ENCODE peak calls at places on chromosomes 3 and 15, in eight cellular contexts. F is fibroblast of pulmonary artery; D is activated gamma-delta T cell treated with Interleukin-2 at 50 U/mL for 16 hours; O is cardiac fibroblast; I is NCI-H1092; E is astrocyte of the spinal cord; J is stimulated activated CD4-positive, alpha-beta T cell treated with anti-CD3 and anti-CD28 coated beads, TNF-alpha, amount 100 ng/mL, for 4 hours; C is fibroblast of the conjunctiva. X is an unnamed sample.

GRCh38 chr3:73094127-73094526 is 32.7 kb downstream of the EBLN2 start:
- DNase-seq in F (no peak), D (no peak), O (no peak), I (no peak), E (no peak), J (no peak), C (no peak), X (peak; percentile 60)

GRCh38 chr3:46867550-46867898 is 4.3 kb upstream of the MYL3 start:
- DNase-seq in F (peak; percentile 63), D (no peak), O (peak; percentile 87), I (no peak), E (no peak), J (no peak), C (peak; percentile 45), X (no peak)

GRCh38 chr15:83372434-83372873 is 74.7 kb upstream of the SH3GL3 start:
- DNase-seq in F (no peak), D (no peak), O (no peak), I (no peak), E (no peak), J (no peak), C (no peak), X (peak; percentile 19)

GRCh38 chr3:99400352-99400751 is 238.0 kb upstream of the COL8A1 start:
- DNase-seq in F (no peak), D (no peak), O (no peak), I (no peak), E (no peak), J (no peak), C (no peak), X (no peak)

GRCh38 chr3:125083776-125084175 is 28.0 kb upstream of the HEG1 start:
- DNase-seq in F (peak; percentile 31), D (no peak), O (no peak), I (no peak), E (peak; percentile 66), J (no peak), C (no peak), X (peak; percentile 38)

GRCh38 chr3:12829886-12830784 is 11.2 kb downstream of the RPL32 start:
- DNase-seq in F (no peak), D (no peak), O (no peak), I (no peak), E (no peak), J (no peak), C (no peak), X (no peak)

GRCh38 chr3:79564192-79564591 is 203.6 kb downstream of the ROBO1 start:
- DNase-seq in F (no peak), D (no peak), O (no peak), I (no peak), E (no peak), J (no peak), C (no peak), X (no peak)

GRCh38 chr15:89770041-89770440 is 6.1 kb upstream of the MESP2 start:
- DNase-seq in F (peak; percentile 47), D (no peak), O (peak; percentile 61), I (no peak), E (peak; percentile 32), J (no peak), C (no peak), X (no peak)

GRCh38 chr15:85048430-85048829 is 66.8 kb downstream of the PDE8A start:
- DNase-seq in F (no peak), D (no peak), O (peak; percentile 28), I (no peak), E (peak; percentile 59), J (no peak), C (no peak), X (peak; percentile 15)

GRCh38 chr15:24617646-24618045 is 57.9 kb upstream of the NPAP1 start:
- DNase-seq in F (no peak), D (no peak), O (no peak), I (no peak), E (no peak), J (no peak), C (no peak), X (no peak)

GRCh38 chr15:87129916-87130315 is 1050.2 kb downstream of the AGBL1 start:
- DNase-seq in F (no peak), D (no peak), O (no peak), I (no peak), E (peak; percentile 20), J (no peak), C (no peak), X (no peak)

GRCh38 chr15:86333819-86334218 is 254.1 kb downstream of the AGBL1 start:
- DNase-seq in F (no peak), D (no peak), O (no peak), I (no peak), E (no peak), J (no peak), C (no peak), X (no peak)

GRCh38 chr3:138941259-138941885 is 5.6 kb downstream of the FOXL2 start:
- DNase-seq in F (peak; percentile 66), D (no peak), O (peak; percentile 62), I (no peak), E (peak; percentile 36), J (no peak), C (peak; percentile 74), X (peak; percentile 40)

GRCh38 chr3:79286882-79287281 is 480.9 kb downstream of the ROBO1 start:
- DNase-seq in F (no peak), D (no peak), O (no peak), I (no peak), E (peak; percentile 14), J (no peak), C (peak; percentile 14), X (no peak)

GRCh38 chr3:54056521-54056920 is 65.8 kb upstream of the CACNA2D3 start:
- DNase-seq in F (peak; percentile 32), D (no peak), O (no peak), I (no peak), E (no peak), J (no peak), C (no peak), X (peak; percentile 8)

GRCh38 chr3:158434412-158435038 is 136.5 kb upstream of the MLF1 start:
- DNase-seq in F (peak; percentile 83), D (no peak), O (peak; percentile 81), I (peak; percentile 15), E (peak; percentile 65), J (no peak), C (peak; percentile 65), X (peak; percentile 72)

GRCh38 chr3:172179680-172180399 is 140.5 kb downstream of the FNDC3B start:
- DNase-seq in F (no peak), D (no peak), O (no peak), I (no peak), E (no peak), J (no peak), C (no peak), X (no peak)

X was measured in H4.